ENCODE peak calls at places on chromosomes 5 and 9, in five cellular contexts. One of them, this sample, is unnamed.

GRCh38 chr5:51748667-51749066 is 365.4 kb downstream of the ISL1 start:
- DNase-seq in NB4: no peak
- DNase-seq in A549: no peak
- DNase-seq in heart left ventricle: no peak
- DNase-seq in GM12891: no peak
- DNase-seq in this sample: no peak

GRCh38 chr9:115039686-115040085 is 78.3 kb downstream of the TNC start:
- DNase-seq in NB4: no peak
- DNase-seq in A549: no peak
- DNase-seq in heart left ventricle: no peak
- DNase-seq in GM12891: no peak
- DNase-seq in this sample: no peak

GRCh38 chr9:122816163-122816867 is 12.1 kb downstream of the PDCL start:
- DNase-seq in NB4: no peak
- DNase-seq in A549: no peak
- DNase-seq in heart left ventricle: no peak
- DNase-seq in GM12891: no peak
- DNase-seq in this sample: peak

GRCh38 chr5:59746261-59746765 is 147.2 kb downstream of the PDE4D start:
- DNase-seq in NB4: no peak
- DNase-seq in A549: peak
- DNase-seq in heart left ventricle: no peak
- DNase-seq in GM12891: no peak
- DNase-seq in this sample: no peak

GRCh38 chr5:128528126-128528525 is 9.9 kb downstream of the FBN2 start:
- DNase-seq in NB4: no peak
- DNase-seq in A549: no peak
- DNase-seq in heart left ventricle: no peak
- DNase-seq in GM12891: no peak
- DNase-seq in this sample: no peak

GRCh38 chr5:75640395-75640794 is 29.1 kb downstream of the ANKDD1B start:
- DNase-seq in NB4: no peak
- DNase-seq in A549: no peak
- DNase-seq in heart left ventricle: no peak
- DNase-seq in GM12891: no peak
- DNase-seq in this sample: no peak

GRCh38 chr5:134543820-134544692 is 18.6 kb downstream of the JADE2 start:
- DNase-seq in NB4: peak
- DNase-seq in A549: no peak
- DNase-seq in heart left ventricle: peak
- DNase-seq in GM12891: peak
- DNase-seq in this sample: no peak

GRCh38 chr5:147404706-147405105 is 105.2 kb downstream of the DPYSL3 start:
- DNase-seq in NB4: no peak
- DNase-seq in A549: no peak
- DNase-seq in heart left ventricle: no peak
- DNase-seq in GM12891: no peak
- DNase-seq in this sample: no peak

GRCh38 chr5:173833200-173833599 is 54.9 kb upstream of the CPEB4 start:
- DNase-seq in NB4: no peak
- DNase-seq in A549: no peak
- DNase-seq in heart left ventricle: no peak
- DNase-seq in GM12891: no peak
- DNase-seq in this sample: no peak

GRCh38 chr5:79922626-79923025 is 68.4 kb downstream of the MTX3 start:
- DNase-seq in NB4: no peak
- DNase-seq in A549: no peak
- DNase-seq in heart left ventricle: no peak
- DNase-seq in GM12891: no peak
- DNase-seq in this sample: no peak

GRCh38 chr9:137026828-137027227 is 1.2 kb downstream of the ABCA2 start:
- DNase-seq in NB4: peak
- DNase-seq in A549: no peak
- DNase-seq in heart left ventricle: no peak
- DNase-seq in GM12891: no peak
- DNase-seq in this sample: no peak

GRCh38 chr9:76542360-76542759 is 83.4 kb downstream of the GCNT1 start:
- DNase-seq in NB4: peak
- DNase-seq in A549: no peak
- DNase-seq in heart left ventricle: no peak
- DNase-seq in GM12891: no peak
- DNase-seq in this sample: no peak

GRCh38 chr5:36382890-36383289 is 81.2 kb upstream of the RANBP3L start:
- DNase-seq in NB4: no peak
- DNase-seq in A549: no peak
- DNase-seq in heart left ventricle: no peak
- DNase-seq in GM12891: no peak
- DNase-seq in this sample: no peak

GRCh38 chr5:86572825-86573224 is 44.9 kb upstream of the COX7C start:
- DNase-seq in NB4: no peak
- DNase-seq in A549: no peak
- DNase-seq in heart left ventricle: no peak
- DNase-seq in GM12891: no peak
- DNase-seq in this sample: no peak

GRCh38 chr9:115006660-115007059 is 76.3 kb upstream of the TNFSF8 start:
- DNase-seq in NB4: peak
- DNase-seq in A549: no peak
- DNase-seq in heart left ventricle: no peak
- DNase-seq in GM12891: no peak
- DNase-seq in this sample: no peak

GRCh38 chr5:28403846-28404245 is 1365.5 kb upstream of the CDH9 start:
- DNase-seq in NB4: no peak
- DNase-seq in A549: no peak
- DNase-seq in heart left ventricle: no peak
- DNase-seq in GM12891: no peak
- DNase-seq in this sample: no peak

GRCh38 chr5:178398856-178399722 is 166.5 kb upstream of the PHYKPL start:
- DNase-seq in NB4: no peak
- DNase-seq in A549: no peak
- DNase-seq in heart left ventricle: no peak
- DNase-seq in GM12891: no peak
- DNase-seq in this sample: no peak

GRCh38 chr5:91110709-91111108 is 272.4 kb downstream of the ARRDC3 start:
- DNase-seq in NB4: no peak
- DNase-seq in A549: no peak
- DNase-seq in heart left ventricle: no peak
- DNase-seq in GM12891: no peak
- DNase-seq in this sample: peak

GRCh38 chr5:178765753-178766300 is 35.4 kb upstream of the ZNF354A start:
- DNase-seq in NB4: no peak
- DNase-seq in A549: no peak
- DNase-seq in heart left ventricle: no peak
- DNase-seq in GM12891: no peak
- DNase-seq in this sample: no peak

GRCh38 chr5:39224196-39224754 is 4.9 kb upstream of the FYB1 start:
- DNase-seq in NB4: peak
- DNase-seq in A549: no peak
- DNase-seq in heart left ventricle: no peak
- DNase-seq in GM12891: no peak
- DNase-seq in this sample: no peak

GRCh38 chr5:138686668-138687067 is 66.6 kb upstream of the CTNNA1 start:
- DNase-seq in NB4: peak
- DNase-seq in A549: no peak
- DNase-seq in heart left ventricle: no peak
- DNase-seq in GM12891: no peak
- DNase-seq in this sample: no peak

GRCh38 chr9:135857371-135857786 is 50.0 kb downstream of the CAMSAP1 start:
- DNase-seq in NB4: no peak
- DNase-seq in A549: no peak
- DNase-seq in heart left ventricle: no peak
- DNase-seq in GM12891: no peak
- DNase-seq in this sample: no peak

GRCh38 chr5:149172261-149172660 is 31.0 kb downstream of the ABLIM3 start:
- DNase-seq in NB4: peak
- DNase-seq in A549: no peak
- DNase-seq in heart left ventricle: no peak
- DNase-seq in GM12891: no peak
- DNase-seq in this sample: no peak

GRCh38 chr5:23316060-23316591 is 191.3 kb upstream of the PRDM9 start:
- DNase-seq in NB4: no peak
- DNase-seq in A549: no peak
- DNase-seq in heart left ventricle: no peak
- DNase-seq in GM12891: no peak
- DNase-seq in this sample: no peak

GRCh38 chr9:106866243-106866642 is 3.3 kb downstream of the ZNF462 start:
- DNase-seq in NB4: no peak
- DNase-seq in A549: no peak
- DNase-seq in heart left ventricle: no peak
- DNase-seq in GM12891: no peak
- DNase-seq in this sample: no peak

GRCh38 chr5:141149812-141150211 is at the start of gene PCDHB6:
- DNase-seq in NB4: peak
- DNase-seq in A549: peak
- DNase-seq in heart left ventricle: no peak
- DNase-seq in GM12891: no peak
- DNase-seq in this sample: no peak

GRCh38 chr5:126031989-126032716 is 391.1 kb upstream of the GRAMD2B start:
- DNase-seq in NB4: no peak
- DNase-seq in A549: no peak
- DNase-seq in heart left ventricle: peak
- DNase-seq in GM12891: no peak
- DNase-seq in this sample: peak

GRCh38 chr5:73746608-73747007 is 120.6 kb downstream of the ARHGEF28 start:
- DNase-seq in NB4: no peak
- DNase-seq in A549: no peak
- DNase-seq in heart left ventricle: no peak
- DNase-seq in GM12891: no peak
- DNase-seq in this sample: no peak

GRCh38 chr5:150645070-150645700 is 4.7 kb downstream of the SYNPO start:
- DNase-seq in NB4: no peak
- DNase-seq in A549: no peak
- DNase-seq in heart left ventricle: peak
- DNase-seq in GM12891: no peak
- DNase-seq in this sample: peak

GRCh38 chr5:143930561-143930960 is 118.6 kb downstream of the HMHB1 start:
- DNase-seq in NB4: no peak
- DNase-seq in A549: no peak
- DNase-seq in heart left ventricle: no peak
- DNase-seq in GM12891: no peak
- DNase-seq in this sample: no peak

GRCh38 chr9:109440797-109441287 is 57.3 kb downstream of the PTPN3 start:
- DNase-seq in NB4: peak
- DNase-seq in A549: peak
- DNase-seq in heart left ventricle: no peak
- DNase-seq in GM12891: peak
- DNase-seq in this sample: no peak

GRCh38 chr9:122453677-122454135 is 24.0 kb downstream of the OR1J1 start:
- DNase-seq in NB4: no peak
- DNase-seq in A549: no peak
- DNase-seq in heart left ventricle: no peak
- DNase-seq in GM12891: no peak
- DNase-seq in this sample: no peak

GRCh38 chr9:122370869-122371467 is at the start of gene PTGS1:
- DNase-seq in NB4: peak
- DNase-seq in A549: no peak
- DNase-seq in heart left ventricle: peak
- DNase-seq in GM12891: peak
- DNase-seq in this sample: no peak

GRCh38 chr9:70868661-70869652 is 252.5 kb downstream of the TRPM3 start:
- DNase-seq in NB4: no peak
- DNase-seq in A549: no peak
- DNase-seq in heart left ventricle: no peak
- DNase-seq in GM12891: no peak
- DNase-seq in this sample: no peak

GRCh38 chr5:14138608-14139540 is 4.3 kb upstream of the TRIO start:
- DNase-seq in NB4: no peak
- DNase-seq in A549: no peak
- DNase-seq in heart left ventricle: no peak
- DNase-seq in GM12891: no peak
- DNase-seq in this sample: no peak

GRCh38 chr9:75451505-75451904 is 363.2 kb downstream of the OSTF1 start:
- DNase-seq in NB4: no peak
- DNase-seq in A549: no peak
- DNase-seq in heart left ventricle: no peak
- DNase-seq in GM12891: no peak
- DNase-seq in this sample: peak

GRCh38 chr9:2427016-2427891 is 194.3 kb upstream of the VLDLR start:
- DNase-seq in NB4: no peak
- DNase-seq in A549: no peak
- DNase-seq in heart left ventricle: no peak
- DNase-seq in GM12891: no peak
- DNase-seq in this sample: no peak

GRCh38 chr9:120402741-120403542 is 177.0 kb downstream of the CDK5RAP2 start:
- DNase-seq in NB4: peak
- DNase-seq in A549: peak
- DNase-seq in heart left ventricle: no peak
- DNase-seq in GM12891: no peak
- DNase-seq in this sample: no peak

GRCh38 chr9:95754533-95755420 is 120.7 kb upstream of the ERCC6L2 start:
- DNase-seq in NB4: no peak
- DNase-seq in A549: no peak
- DNase-seq in heart left ventricle: no peak
- DNase-seq in GM12891: no peak
- DNase-seq in this sample: no peak

GRCh38 chr9:95753762-95754465 is 121.6 kb upstream of the ERCC6L2 start:
- DNase-seq in NB4: peak
- DNase-seq in A549: no peak
- DNase-seq in heart left ventricle: no peak
- DNase-seq in GM12891: no peak
- DNase-seq in this sample: peak

GRCh38 chr9:95752129-95752731 is 123.3 kb upstream of the ERCC6L2 start:
- DNase-seq in NB4: no peak
- DNase-seq in A549: no peak
- DNase-seq in heart left ventricle: no peak
- DNase-seq in GM12891: no peak
- DNase-seq in this sample: no peak

GRCh38 chr9:95749493-95749892 is 126.0 kb upstream of the ERCC6L2 start:
- DNase-seq in NB4: no peak
- DNase-seq in A549: no peak
- DNase-seq in heart left ventricle: no peak
- DNase-seq in GM12891: no peak
- DNase-seq in this sample: no peak

GRCh38 chr9:95750725-95751644 is 124.5 kb upstream of the ERCC6L2 start:
- DNase-seq in NB4: no peak
- DNase-seq in A549: no peak
- DNase-seq in heart left ventricle: no peak
- DNase-seq in GM12891: peak
- DNase-seq in this sample: no peak
- TF ChIP-seq POLR2A in NB4: no peak
- TF ChIP-seq POLR2A in A549: no peak
- TF ChIP-seq POLR2A in heart left ventricle: no peak
- TF ChIP-seq POLR2A in GM12891: no peak
- TF ChIP-seq POLR2A in this sample: no peak

GRCh38 chr5:61301820-61302563 is 30.1 kb upstream of the ZSWIM6 start:
- DNase-seq in NB4: no peak
- DNase-seq in A549: peak
- DNase-seq in heart left ventricle: no peak
- DNase-seq in GM12891: no peak
- DNase-seq in this sample: no peak
- TF ChIP-seq POLR2A in NB4: no peak
- TF ChIP-seq POLR2A in A549: no peak
- TF ChIP-seq POLR2A in heart left ventricle: no peak
- TF ChIP-seq POLR2A in GM12891: no peak
- TF ChIP-seq POLR2A in this sample: no peak

GRCh38 chr5:5209101-5209500 is 69.0 kb downstream of the ADAMTS16 start:
- DNase-seq in NB4: no peak
- DNase-seq in A549: no peak
- DNase-seq in heart left ventricle: no peak
- DNase-seq in GM12891: no peak
- DNase-seq in this sample: no peak
- TF ChIP-seq POLR2A in NB4: no peak
- TF ChIP-seq POLR2A in A549: no peak
- TF ChIP-seq POLR2A in heart left ventricle: no peak
- TF ChIP-seq POLR2A in GM12891: no peak
- TF ChIP-seq POLR2A in this sample: no peak

GRCh38 chr5:119570935-119571334 is 58.4 kb upstream of the FAM170A start:
- DNase-seq in NB4: no peak
- DNase-seq in A549: no peak
- DNase-seq in heart left ventricle: no peak
- DNase-seq in GM12891: no peak
- DNase-seq in this sample: no peak
- TF ChIP-seq POLR2A in NB4: no peak
- TF ChIP-seq POLR2A in A549: no peak
- TF ChIP-seq POLR2A in heart left ventricle: no peak
- TF ChIP-seq POLR2A in GM12891: no peak
- TF ChIP-seq POLR2A in this sample: no peak